ENCODE peak calls at places on chromosomes 16 and 17, in five cellular contexts. One of them, this sample, is unnamed.
A peak's percentile ranks its signal among the peaks of the same experiment; 100 is the strongest.

GRCh38 chr17:45432405-45433113 is at the start of gene ARHGAP27:
- DNase-seq in stomach: peak; percentile 54
- DNase-seq in effector memory CD4-positive, alpha-beta T cell: no peak
- DNase-seq in substantia nigra: no peak
- DNase-seq in adrenal gland: no peak
- DNase-seq in this sample: peak; percentile 74

GRCh38 chr17:45293413-45294211 is 23.2 kb downstream of the MAP3K14 start:
- DNase-seq in effector memory CD4-positive, alpha-beta T cell: no peak
- DNase-seq in substantia nigra: peak; percentile 57
- DNase-seq in adrenal gland: peak; percentile 97
- DNase-seq in stomach: peak; percentile 78
- DNase-seq in this sample: peak; percentile 93

GRCh38 chr16:83549836-83550569 is 257.8 kb upstream of the HSBP1 start:
- DNase-seq in effector memory CD4-positive, alpha-beta T cell: no peak
- DNase-seq in substantia nigra: no peak
- DNase-seq in adrenal gland: no peak
- DNase-seq in stomach: no peak
- DNase-seq in this sample: no peak

GRCh38 chr16:57283214-57283955 is 1.1 kb downstream of the PLLP start:
- DNase-seq in stomach: peak; percentile 70
- DNase-seq in substantia nigra: peak; percentile 48
- DNase-seq in adrenal gland: no peak
- DNase-seq in effector memory CD4-positive, alpha-beta T cell: no peak
- DNase-seq in this sample: peak; percentile 73

GRCh38 chr16:53600076-53600475 is 97.1 kb upstream of the AKTIP start:
- DNase-seq in stomach: no peak
- DNase-seq in effector memory CD4-positive, alpha-beta T cell: no peak
- DNase-seq in adrenal gland: no peak
- DNase-seq in substantia nigra: no peak
- DNase-seq in this sample: no peak

GRCh38 chr16:86739178-86739577 is 160.8 kb downstream of the FOXL1 start:
- DNase-seq in adrenal gland: no peak
- DNase-seq in stomach: no peak
- DNase-seq in substantia nigra: no peak
- DNase-seq in effector memory CD4-positive, alpha-beta T cell: no peak
- DNase-seq in this sample: no peak

GRCh38 chr16:22789281-22789945 is 24.5 kb upstream of the HS3ST2 start:
- DNase-seq in adrenal gland: no peak
- DNase-seq in effector memory CD4-positive, alpha-beta T cell: no peak
- DNase-seq in substantia nigra: no peak
- DNase-seq in stomach: no peak
- DNase-seq in this sample: no peak

GRCh38 chr17:77322534-77323412 is 182.0 kb downstream of the SEC14L1 start:
- DNase-seq in substantia nigra: no peak
- DNase-seq in effector memory CD4-positive, alpha-beta T cell: no peak
- DNase-seq in stomach: peak; percentile 76
- DNase-seq in adrenal gland: peak; percentile 97
- DNase-seq in this sample: peak; percentile 97

GRCh38 chr16:12096162-12096781 is 119.7 kb downstream of the SNX29 start:
- DNase-seq in stomach: no peak
- DNase-seq in adrenal gland: no peak
- DNase-seq in effector memory CD4-positive, alpha-beta T cell: no peak
- DNase-seq in substantia nigra: peak; percentile 7
- DNase-seq in this sample: no peak

GRCh38 chr17:39194089-39194984 is 3.1 kb downstream of the CACNB1 start:
- DNase-seq in adrenal gland: peak; percentile 85
- DNase-seq in effector memory CD4-positive, alpha-beta T cell: no peak
- DNase-seq in stomach: no peak
- DNase-seq in substantia nigra: peak; percentile 71
- DNase-seq in this sample: peak; percentile 84

GRCh38 chr16:78596996-78597422 is 497.6 kb downstream of the WWOX start:
- DNase-seq in effector memory CD4-positive, alpha-beta T cell: no peak
- DNase-seq in adrenal gland: no peak
- DNase-seq in stomach: no peak
- DNase-seq in substantia nigra: no peak
- DNase-seq in this sample: no peak

GRCh38 chr17:17539591-17539990 is 43.4 kb upstream of the RASD1 start:
- DNase-seq in effector memory CD4-positive, alpha-beta T cell: no peak
- DNase-seq in stomach: no peak
- DNase-seq in substantia nigra: no peak
- DNase-seq in adrenal gland: peak; percentile 60
- DNase-seq in this sample: no peak
- H3K27ac ChIP-seq in effector memory CD4-positive, alpha-beta T cell: no peak overlapping the region
- H3K27ac ChIP-seq in stomach: peak overlapping the region; percentile 78
- H3K27ac ChIP-seq in substantia nigra: no peak overlapping the region
- H3K27ac ChIP-seq in adrenal gland: peak overlapping the region; percentile 45
- H3K27ac ChIP-seq in this sample: no peak overlapping the region

DNA sequence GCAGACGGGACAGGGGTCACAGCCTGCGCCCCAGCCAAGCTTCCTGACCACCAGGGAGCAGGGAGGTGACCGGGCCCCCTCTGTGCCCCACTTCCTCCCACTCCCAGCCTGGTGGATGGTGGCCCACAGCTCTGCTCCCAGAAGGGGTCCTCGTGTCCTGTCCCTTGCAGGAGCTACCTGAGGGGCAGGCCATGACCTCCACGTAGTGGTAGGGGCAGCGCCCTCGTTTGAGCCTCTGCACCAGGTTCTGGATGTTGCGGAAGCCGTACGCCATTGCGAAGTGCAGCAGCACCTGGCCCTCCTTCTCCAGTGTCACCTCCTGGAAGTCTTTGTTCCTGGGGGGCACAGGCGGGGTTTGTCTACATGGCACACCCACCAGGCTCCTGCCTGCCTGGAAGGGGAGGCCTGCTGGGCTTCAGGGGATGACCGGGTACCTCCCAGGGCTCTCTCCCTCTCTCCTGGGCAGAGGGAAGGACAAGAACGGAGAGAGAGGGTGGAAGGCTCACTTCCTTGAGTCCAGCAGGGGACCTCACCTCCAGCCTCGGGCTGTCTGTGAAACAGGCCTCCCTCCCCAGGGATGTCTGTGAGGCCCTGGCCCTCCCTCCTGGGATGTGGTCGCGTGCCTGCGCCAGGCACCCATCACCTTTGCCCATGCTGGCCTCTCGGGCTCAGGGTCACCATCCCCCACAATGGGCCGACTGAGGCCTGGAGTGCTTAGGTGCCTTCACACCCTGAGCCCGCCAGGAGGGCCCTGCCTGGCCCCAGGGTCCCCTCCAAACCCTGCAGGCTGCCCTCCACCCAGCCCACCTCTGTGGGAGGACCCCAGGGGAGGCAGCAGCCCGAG is 4.0 kb downstream of the HAGHL start:
- DNase-seq in effector memory CD4-positive, alpha-beta T cell: no peak
- DNase-seq in adrenal gland: peak; percentile 7
- DNase-seq in stomach: no peak
- DNase-seq in substantia nigra: no peak
- DNase-seq in this sample: no peak
- H3K27ac ChIP-seq in effector memory CD4-positive, alpha-beta T cell: no peak overlapping the region
- H3K27ac ChIP-seq in adrenal gland: no peak overlapping the region
- H3K27ac ChIP-seq in stomach: no peak overlapping the region
- H3K27ac ChIP-seq in substantia nigra: no peak overlapping the region
- H3K27ac ChIP-seq in this sample: no peak overlapping the region

DNA sequence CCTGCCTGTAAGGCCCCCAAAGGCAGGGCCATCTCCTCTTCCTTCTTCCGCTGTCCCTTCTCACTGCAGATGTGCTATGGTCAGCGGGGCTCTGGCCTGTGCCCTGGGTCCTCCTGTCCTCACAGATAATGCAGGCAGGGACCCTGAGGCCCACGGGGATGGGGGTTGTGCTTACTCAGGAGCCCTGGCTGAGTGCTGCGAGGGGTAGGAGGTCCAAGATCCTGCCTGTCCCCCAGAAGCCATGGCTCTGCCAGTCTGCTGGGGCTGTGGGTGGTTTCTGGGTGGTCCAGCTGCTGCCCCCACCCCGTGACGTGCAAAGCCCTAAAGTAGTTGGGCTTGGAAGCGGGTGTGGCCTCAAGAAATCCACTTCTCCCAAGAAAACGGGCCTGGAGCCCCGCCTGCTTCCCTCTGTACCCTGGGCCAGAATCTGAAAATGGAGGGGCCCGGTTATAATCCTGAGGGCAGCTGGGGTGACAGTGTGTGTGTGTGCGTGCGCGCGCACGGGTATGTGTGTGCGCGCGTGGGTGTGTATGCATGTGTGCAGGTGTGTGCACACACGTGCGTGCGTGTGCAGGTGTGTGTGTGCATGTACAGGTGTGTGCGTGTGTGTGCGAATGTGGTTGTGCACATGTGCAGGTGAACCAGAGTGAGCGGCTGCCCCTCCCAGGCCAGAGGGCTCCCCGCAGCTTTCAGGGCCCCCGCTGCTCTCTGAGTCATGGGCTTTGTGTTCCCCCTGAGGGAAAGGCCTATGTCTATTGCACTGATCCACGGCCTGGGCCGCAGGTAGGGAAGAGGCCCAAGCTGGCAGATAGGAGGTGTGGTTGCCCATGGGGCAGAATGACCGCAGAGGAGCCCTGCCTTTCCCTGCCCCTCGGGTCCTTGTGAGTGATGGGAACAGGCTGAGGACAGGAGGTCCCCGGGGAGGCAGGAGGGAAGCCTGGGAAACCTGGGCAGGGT is 13.8 kb downstream of the SPNS2 start:
- DNase-seq in substantia nigra: no peak
- DNase-seq in adrenal gland: no peak
- DNase-seq in stomach: no peak
- DNase-seq in effector memory CD4-positive, alpha-beta T cell: no peak
- DNase-seq in this sample: no peak
- H3K27ac ChIP-seq in substantia nigra: no peak overlapping the region
- H3K27ac ChIP-seq in adrenal gland: no peak overlapping the region
- H3K27ac ChIP-seq in stomach: peak overlapping the region; percentile 83
- H3K27ac ChIP-seq in effector memory CD4-positive, alpha-beta T cell: no peak overlapping the region
- H3K27ac ChIP-seq in this sample: no peak overlapping the region

GRCh38 chr16:4661661-4662060 is 31.7 kb upstream of the NUDT16L1 start:
- DNase-seq in substantia nigra: peak; percentile 73
- DNase-seq in effector memory CD4-positive, alpha-beta T cell: no peak
- DNase-seq in stomach: peak; percentile 84
- DNase-seq in adrenal gland: no peak
- DNase-seq in this sample: no peak
- H3K27ac ChIP-seq in substantia nigra: no peak overlapping the region
- H3K27ac ChIP-seq in effector memory CD4-positive, alpha-beta T cell: peak overlapping the region; percentile 53
- H3K27ac ChIP-seq in stomach: peak overlapping the region; percentile 62
- H3K27ac ChIP-seq in adrenal gland: no peak overlapping the region
- H3K27ac ChIP-seq in this sample: no peak overlapping the region

DNA sequence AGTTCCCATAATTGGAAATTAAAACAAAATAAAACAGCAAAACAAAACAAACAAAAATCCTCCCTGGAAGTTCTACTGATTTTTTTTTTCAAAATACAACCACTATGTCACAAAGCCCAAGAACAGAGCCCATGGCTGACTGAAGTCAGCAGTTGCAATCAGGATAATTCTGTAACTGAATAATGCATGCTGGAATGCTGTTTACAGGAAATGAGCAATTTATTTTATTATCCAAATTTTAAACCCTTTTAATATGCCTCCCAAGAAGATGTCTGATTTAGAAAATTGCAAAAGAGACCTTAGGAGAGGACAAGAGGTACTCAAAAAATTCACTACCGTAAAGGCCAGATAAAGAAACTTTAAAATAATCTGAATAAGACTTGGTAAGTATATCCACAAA is 578.2 kb downstream of the TOX3 start:
- DNase-seq in substantia nigra: no peak
- DNase-seq in stomach: no peak
- DNase-seq in effector memory CD4-positive, alpha-beta T cell: no peak
- DNase-seq in adrenal gland: no peak
- DNase-seq in this sample: no peak
- H3K27ac ChIP-seq in substantia nigra: no peak overlapping the region
- H3K27ac ChIP-seq in stomach: no peak overlapping the region
- H3K27ac ChIP-seq in effector memory CD4-positive, alpha-beta T cell: no peak overlapping the region
- H3K27ac ChIP-seq in adrenal gland: no peak overlapping the region
- H3K27ac ChIP-seq in this sample: no peak overlapping the region

GRCh38 chr17:61672140-61672539 is 81.1 kb upstream of the NACA2 start:
- DNase-seq in effector memory CD4-positive, alpha-beta T cell: no peak
- DNase-seq in stomach: no peak
- DNase-seq in adrenal gland: no peak
- DNase-seq in substantia nigra: no peak
- DNase-seq in this sample: no peak

GRCh38 chr17:61669522-61669921 is 78.5 kb upstream of the NACA2 start:
- DNase-seq in adrenal gland: no peak
- DNase-seq in stomach: no peak
- DNase-seq in substantia nigra: no peak
- DNase-seq in effector memory CD4-positive, alpha-beta T cell: no peak
- DNase-seq in this sample: no peak

GRCh38 chr17:61662771-61663170 is 71.8 kb upstream of the NACA2 start:
- DNase-seq in substantia nigra: no peak
- DNase-seq in stomach: no peak
- DNase-seq in adrenal gland: no peak
- DNase-seq in effector memory CD4-positive, alpha-beta T cell: no peak
- DNase-seq in this sample: no peak

GRCh38 chr17:61670691-61671090 is 79.7 kb upstream of the NACA2 start:
- DNase-seq in adrenal gland: no peak
- DNase-seq in substantia nigra: no peak
- DNase-seq in effector memory CD4-positive, alpha-beta T cell: no peak
- DNase-seq in stomach: no peak
- DNase-seq in this sample: no peak

GRCh38 chr17:61668486-61668885 is 77.5 kb upstream of the NACA2 start:
- DNase-seq in adrenal gland: no peak
- DNase-seq in effector memory CD4-positive, alpha-beta T cell: no peak
- DNase-seq in substantia nigra: no peak
- DNase-seq in stomach: no peak
- DNase-seq in this sample: no peak
- H3K27ac ChIP-seq in adrenal gland: no peak overlapping the region
- H3K27ac ChIP-seq in effector memory CD4-positive, alpha-beta T cell: no peak overlapping the region
- H3K27ac ChIP-seq in substantia nigra: no peak overlapping the region
- H3K27ac ChIP-seq in stomach: no peak overlapping the region
- H3K27ac ChIP-seq in this sample: no peak overlapping the region

GRCh38 chr17:82276951-82277350 is 3.5 kb upstream of the CSNK1D start:
- DNase-seq in effector memory CD4-positive, alpha-beta T cell: no peak
- DNase-seq in substantia nigra: no peak
- DNase-seq in adrenal gland: no peak
- DNase-seq in stomach: no peak
- DNase-seq in this sample: no peak
- H3K27ac ChIP-seq in effector memory CD4-positive, alpha-beta T cell: no peak overlapping the region
- H3K27ac ChIP-seq in substantia nigra: peak overlapping the region; percentile 49
- H3K27ac ChIP-seq in adrenal gland: no peak overlapping the region
- H3K27ac ChIP-seq in stomach: no peak overlapping the region
- H3K27ac ChIP-seq in this sample: no peak overlapping the region